ENCODE peak calls at places on chromosomes 2 and 18, in four cellular contexts. A, I, L and H are unnamed samples.

GRCh38 chr2:155205201-155205600 is 506.7 kb downstream of the KCNJ3 start:
- DNase-seq in L (no peak), A (no peak), I (no peak), H (no peak)

GRCh38 chr2:69589973-69590652 is 53.4 kb downstream of the AAK1 start:
- DNase-seq in I (no peak), A (no peak), L (no peak), H (no peak)

GRCh38 chr2:36512705-36513104 is 85.3 kb downstream of the FEZ2 start:
- DNase-seq in I (no peak), L (no peak), A (no peak), H (no peak)

GRCh38 chr2:82109418-82109817 is 1804.9 kb upstream of the LRRTM1 start:
- DNase-seq in A (no peak), I (no peak), L (no peak), H (no peak)

GRCh38 chr2:60512063-60512622 is 41.3 kb downstream of the BCL11A start:
- DNase-seq in L (no peak), A (peak), I (no peak), H (no peak)

GRCh38 chr2:235493775-235494715 is at the start of gene AGAP1:
- DNase-seq in A (peak), I (peak), L (peak), H (peak)

GRCh38 chr2:16948710-16949109 is 283.1 kb upstream of the CYRIA start:
- DNase-seq in A (no peak), I (no peak), L (no peak), H (no peak)

GRCh38 chr2:223306371-223306770 is 254.4 kb downstream of the KCNE4 start:
- DNase-seq in L (peak), A (peak), I (peak), H (peak)

GRCh38 chr2:13414907-13415306 is 698.2 kb downstream of the TRIB2 start:
- DNase-seq in L (no peak), A (no peak), I (no peak), H (no peak)

GRCh38 chr2:9570182-9571060 is 14.8 kb upstream of the ADAM17 start:
- DNase-seq in A (no peak), L (no peak), I (no peak), H (no peak)

GRCh38 chr18:77132369-77133050 is at the start of gene MBP:
- DNase-seq in A (peak), L (no peak), I (no peak), H (peak)

GRCh38 chr2:45259144-45259543 is 249.9 kb upstream of the SIX2 start:
- DNase-seq in I (no peak), L (no peak), A (no peak), H (no peak)

GRCh38 chr2:64695656-64696310 is 42.1 kb upstream of the SERTAD2 start:
- DNase-seq in L (no peak), I (no peak), A (no peak), H (peak)

GRCh38 chr2:48249093-48249492 is 280.9 kb upstream of the STON1 start:
- DNase-seq in A (no peak), I (peak), L (peak), H (peak)

GRCh38 chr2:142853912-142854311 is 23.6 kb upstream of the KYNU start:
- DNase-seq in A (no peak), I (no peak), L (no peak), H (no peak)

GRCh38 chr2:12046641-12047040 is 300.2 kb downstream of the LPIN1 start:
- DNase-seq in A (no peak), L (peak), I (peak), H (peak)

GRCh38 chr2:26585100-26585499 is 56.1 kb downstream of the CIB4 start:
- DNase-seq in L (no peak), A (peak), I (no peak), H (no peak)